ENCODE peak calls at places on chromosomes 6 and 20, in seven cellular contexts. M is endothelial cell of umbilical vein, A is sigmoid colon, Z is transverse colon, V is HCT116, U is suprapubic skin, G is stomach. S is an unnamed sample.

GRCh38 chr20:1437222-1437904 is 29.3 kb downstream of the NSFL1C start:
- DNase-seq in M (peak), A (peak), Z (peak), V (peak), U (peak), G (peak), S (peak)

GRCh38 chr6:7087491-7087979 is 20.2 kb upstream of the RREB1 start:
- DNase-seq in M (no peak), A (no peak), Z (peak), V (no peak), U (no peak), G (no peak), S (no peak)

GRCh38 chr20:46111028-46111835 is 6.9 kb upstream of the CD40 start:
- DNase-seq in M (no peak), A (peak), Z (peak), V (no peak), U (no peak), G (no peak), S (peak)

GRCh38 chr6:161802231-161802630 is 528.4 kb upstream of the AGPAT4 start:
- DNase-seq in M (no peak), A (no peak), Z (no peak), V (no peak), U (no peak), G (no peak), S (no peak)

GRCh38 chr6:109687271-109687721 is 3.7 kb downstream of the AK9 start:
- DNase-seq in M (peak), A (no peak), Z (no peak), V (no peak), U (no peak), G (no peak), S (peak)

GRCh38 chr20:17442588-17442987 is 88.6 kb downstream of the BFSP1 start:
- DNase-seq in M (no peak), A (no peak), Z (no peak), V (peak), U (no peak), G (no peak), S (no peak)

GRCh38 chr6:28522594-28523557 is 2.8 kb upstream of the GPX5 start:
- DNase-seq in M (no peak), A (no peak), Z (no peak), V (no peak), U (no peak), G (no peak), S (no peak)

GRCh38 chr6:154615483-154616025 is 105.1 kb upstream of the CNKSR3 start:
- DNase-seq in M (peak), A (peak), Z (peak), V (peak), U (no peak), G (peak), S (no peak)

GRCh38 chr20:18712877-18713276 is 100.7 kb upstream of the SCP2D1 start:
- DNase-seq in M (no peak), A (no peak), Z (no peak), V (no peak), U (no peak), G (no peak), S (no peak)

GRCh38 chr6:150456902-150457643 is 88.3 kb downstream of the IYD start:
- DNase-seq in M (no peak), A (no peak), Z (no peak), V (no peak), U (no peak), G (no peak), S (no peak)

GRCh38 chr6:37473364-37474095 is 26.2 kb downstream of the CCDC167 start:
- DNase-seq in M (peak), A (no peak), Z (no peak), V (no peak), U (no peak), G (peak), S (no peak)

GRCh38 chr6:43401730-43402129 is 25.6 kb upstream of the ABCC10 start:
- DNase-seq in M (no peak), A (no peak), Z (no peak), V (no peak), U (no peak), G (no peak), S (no peak)

GRCh38 chr6:85192186-85192585 is 257.7 kb upstream of the NT5E start:
- DNase-seq in M (peak), A (no peak), Z (no peak), V (no peak), U (no peak), G (no peak), S (no peak)

GRCh38 chr20:39756828-39757227 is 794.7 kb downstream of the DHX35 start:
- DNase-seq in M (no peak), A (no peak), Z (no peak), V (no peak), U (no peak), G (no peak), S (no peak)

GRCh38 chr6:49430866-49431265 is 32.2 kb downstream of the MMUT start:
- DNase-seq in M (peak), A (no peak), Z (no peak), V (no peak), U (no peak), G (no peak), S (no peak)

GRCh38 chr6:168061269-168062210 is 17.5 kb downstream of the FRMD1 start:
- DNase-seq in M (no peak), A (no peak), Z (peak), V (no peak), U (no peak), G (peak), S (no peak)

GRCh38 chr6:113464536-113464935 is 392.6 kb upstream of the MARCKS start:
- DNase-seq in M (no peak), A (no peak), Z (no peak), V (no peak), U (no peak), G (no peak), S (no peak)

GRCh38 chr6:56517155-56517745 is 125.4 kb downstream of the DST start:
- DNase-seq in M (no peak), A (no peak), Z (no peak), V (no peak), U (no peak), G (no peak), S (no peak)

GRCh38 chr6:106913676-106914280 is 60.8 kb downstream of the CD24 start:
- DNase-seq in M (no peak), A (no peak), Z (no peak), V (no peak), U (no peak), G (no peak), S (no peak)

GRCh38 chr6:71228461-71229041 is 60.1 kb upstream of the OGFRL1 start:
- DNase-seq in M (no peak), A (no peak), Z (no peak), V (no peak), U (no peak), G (no peak), S (no peak)

GRCh38 chr20:13165203-13165602 is 55.9 kb upstream of the ISM1 start:
- DNase-seq in M (no peak), A (no peak), Z (no peak), V (no peak), U (no peak), G (no peak), S (no peak)

GRCh38 chr6:45920819-45921511 is 94.7 kb downstream of the CLIC5 start:
- DNase-seq in M (no peak), A (no peak), Z (no peak), V (no peak), U (no peak), G (no peak), S (no peak)

GRCh38 chr6:8710668-8711431 is 275.5 kb upstream of the SLC35B3 start:
- DNase-seq in M (no peak), A (no peak), Z (no peak), V (no peak), U (no peak), G (no peak), S (no peak)

GRCh38 chr20:896626-897025 is 19.5 kb downstream of the ANGPT4 start:
- DNase-seq in M (no peak), A (no peak), Z (no peak), V (no peak), U (no peak), G (no peak), S (no peak)

GRCh38 chr6:38860041-38860440 is 144.9 kb downstream of the DNAH8 start:
- DNase-seq in M (no peak), A (no peak), Z (no peak), V (no peak), U (no peak), G (no peak), S (no peak)

GRCh38 chr20:11204926-11205768 is 531.3 kb upstream of the JAG1 start:
- DNase-seq in M (peak), A (peak), Z (peak), V (peak), U (no peak), G (peak), S (peak)

GRCh38 chr6:159982726-159983506 is 14.0 kb downstream of the IGF2R start:
- DNase-seq in M (peak), A (no peak), Z (no peak), V (no peak), U (no peak), G (no peak), S (peak)

GRCh38 chr20:31641391-31641790 is 3.7 kb downstream of the COX4I2 start:
- DNase-seq in M (no peak), A (no peak), Z (no peak), V (no peak), U (no peak), G (no peak), S (no peak)

GRCh38 chr6:155224031-155224451 is 39.8 kb upstream of the CLDN20 start:
- DNase-seq in M (peak), A (no peak), Z (no peak), V (peak), U (no peak), G (no peak), S (peak)

GRCh38 chr6:105991561-105992314 is 94.4 kb upstream of the PRDM1 start:
- DNase-seq in M (peak), A (peak), Z (peak), V (no peak), U (no peak), G (peak), S (no peak)

GRCh38 chr6:142537612-142538478 is 236.0 kb downstream of the ADGRG6 start:
- DNase-seq in M (peak), A (no peak), Z (no peak), V (peak), U (no peak), G (no peak), S (no peak)

GRCh38 chr6:15864033-15864707 is 201.3 kb upstream of the DTNBP1 start:
- DNase-seq in M (no peak), A (no peak), Z (no peak), V (no peak), U (no peak), G (no peak), S (no peak)

GRCh38 chr6:53986721-53987526 is 124.3 kb upstream of the MLIP start:
- DNase-seq in M (peak), A (no peak), Z (no peak), V (no peak), U (no peak), G (no peak), S (no peak)

GRCh38 chr6:90663873-90664272 is 77.0 kb upstream of the MAP3K7 start:
- DNase-seq in M (no peak), A (no peak), Z (no peak), V (peak), U (no peak), G (no peak), S (no peak)

GRCh38 chr20:1904160-1904559 is 9.0 kb downstream of the SIRPA start:
- DNase-seq in M (no peak), A (no peak), Z (no peak), V (no peak), U (no peak), G (no peak), S (no peak)

GRCh38 chr6:134031696-134032255 is 20.6 kb downstream of the SLC2A12 start:
- DNase-seq in M (no peak), A (no peak), Z (no peak), V (no peak), U (no peak), G (no peak), S (no peak)

GRCh38 chr6:1223312-1223603 is 88.6 kb upstream of the FOXQ1 start:
- DNase-seq in M (no peak), A (no peak), Z (no peak), V (no peak), U (no peak), G (no peak), S (no peak)

GRCh38 chr20:48722737-48723191 is 105.0 kb downstream of the PREX1 start:
- DNase-seq in M (peak), A (peak), Z (no peak), V (no peak), U (no peak), G (peak), S (no peak)

GRCh38 chr20:51385941-51386530 is 156.5 kb downstream of the NFATC2 start:
- DNase-seq in M (peak), A (peak), Z (peak), V (peak), U (no peak), G (no peak), S (peak)

GRCh38 chr6:79946773-79947190 is 571 bp downstream of the ELOVL4 start:
- DNase-seq in M (no peak), A (peak), Z (no peak), V (no peak), U (no peak), G (no peak), S (no peak)
- H3K4me3 ChIP-seq in M (peak), A (peak), Z (peak), V (no peak), U (peak), G (peak), S (peak)

DNA sequence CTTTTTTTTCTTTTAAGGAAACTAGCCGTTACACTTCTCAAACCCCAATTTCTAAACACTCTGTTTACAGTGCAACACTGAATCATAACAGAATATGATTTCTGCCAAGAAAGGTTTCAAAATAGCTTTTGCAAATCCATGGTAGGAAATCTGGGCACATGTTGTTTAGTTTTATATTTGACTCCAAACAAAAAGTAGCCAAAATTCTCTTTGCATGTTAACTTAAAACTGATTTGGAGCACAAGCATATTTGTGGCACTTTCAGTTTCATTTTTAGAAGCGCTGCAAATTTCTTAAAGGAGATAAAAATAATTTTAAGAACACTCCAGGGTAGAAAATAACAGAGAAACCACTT is 140.5 kb upstream of the CARMIL1 start:
- DNase-seq in M (peak), A (no peak), Z (no peak), V (no peak), U (no peak), G (no peak), S (no peak)
- TF ChIP-seq POLR2AphosphoS5 in M (no peak), A (no peak), Z (no peak), V (no peak), U (no peak), G (no peak), S (no peak)

DNA sequence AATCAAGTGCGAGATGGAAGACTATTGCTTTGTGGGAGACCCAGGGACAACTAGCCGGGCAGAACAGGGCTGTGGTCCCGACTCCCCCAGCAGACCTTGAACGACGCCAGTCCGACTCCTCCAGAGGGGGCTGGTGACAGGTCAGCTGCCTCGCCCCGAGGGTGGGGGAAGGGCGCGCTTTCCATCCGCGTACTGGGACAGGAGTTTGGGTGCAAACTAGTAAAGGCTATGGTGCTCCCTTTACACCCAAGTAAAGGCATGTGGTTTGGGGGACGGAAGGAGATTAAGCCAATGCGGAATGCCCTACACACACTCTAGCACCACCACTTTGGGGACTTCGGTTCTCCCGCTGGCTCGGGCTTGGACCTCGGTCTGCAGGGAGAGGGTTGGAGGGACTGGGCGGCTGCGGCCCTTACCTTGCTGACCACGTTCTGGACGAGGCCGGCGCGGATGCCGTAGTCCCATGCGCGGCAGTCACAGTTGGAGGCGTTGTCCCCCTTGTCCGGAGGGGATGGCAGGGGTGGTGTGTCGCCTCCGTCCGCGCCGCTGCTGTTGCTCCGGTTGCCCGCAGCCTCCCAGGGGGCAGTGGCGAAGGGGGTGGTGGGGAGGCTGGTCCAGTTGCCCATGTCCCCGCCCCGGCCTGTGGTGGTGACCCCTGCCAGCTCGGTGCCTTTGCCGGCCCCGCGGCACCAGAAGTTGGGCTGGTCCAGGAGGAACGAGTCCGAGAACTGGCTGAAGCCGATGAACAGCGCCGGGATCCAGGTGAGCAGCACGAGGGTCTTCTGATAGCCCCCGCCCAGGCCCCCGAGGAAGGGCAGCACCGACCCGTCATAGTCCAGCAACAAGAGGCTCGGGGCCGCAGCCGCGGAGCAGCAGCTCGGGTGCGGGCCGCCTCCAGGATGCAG is 1.1 kb downstream of the SLC22A23 start:
- DNase-seq in M (peak), A (peak), Z (peak), V (no peak), U (no peak), G (peak), S (no peak)
- H3K4me3 ChIP-seq in M (peak), A (peak), Z (peak), V (peak), U (peak), G (peak), S (peak)

GRCh38 chr6:112253842-112254816 is at the start of gene LAMA4:
- DNase-seq in M (peak), A (peak), Z (peak), V (no peak), U (no peak), G (peak), S (peak)

GRCh38 chr6:112253505-112253841 is 894 bp downstream of the LAMA4 start:
- DNase-seq in M (no peak), A (no peak), Z (peak), V (no peak), U (no peak), G (no peak), S (no peak)

GRCh38 chr6:112252571-112253504 is 1.5 kb downstream of the LAMA4 start:
- DNase-seq in M (peak), A (no peak), Z (no peak), V (no peak), U (no peak), G (no peak), S (no peak)

GRCh38 chr6:112249489-112249888 is 4.9 kb downstream of the LAMA4 start:
- DNase-seq in M (peak), A (no peak), Z (no peak), V (no peak), U (no peak), G (no peak), S (no peak)

DNA sequence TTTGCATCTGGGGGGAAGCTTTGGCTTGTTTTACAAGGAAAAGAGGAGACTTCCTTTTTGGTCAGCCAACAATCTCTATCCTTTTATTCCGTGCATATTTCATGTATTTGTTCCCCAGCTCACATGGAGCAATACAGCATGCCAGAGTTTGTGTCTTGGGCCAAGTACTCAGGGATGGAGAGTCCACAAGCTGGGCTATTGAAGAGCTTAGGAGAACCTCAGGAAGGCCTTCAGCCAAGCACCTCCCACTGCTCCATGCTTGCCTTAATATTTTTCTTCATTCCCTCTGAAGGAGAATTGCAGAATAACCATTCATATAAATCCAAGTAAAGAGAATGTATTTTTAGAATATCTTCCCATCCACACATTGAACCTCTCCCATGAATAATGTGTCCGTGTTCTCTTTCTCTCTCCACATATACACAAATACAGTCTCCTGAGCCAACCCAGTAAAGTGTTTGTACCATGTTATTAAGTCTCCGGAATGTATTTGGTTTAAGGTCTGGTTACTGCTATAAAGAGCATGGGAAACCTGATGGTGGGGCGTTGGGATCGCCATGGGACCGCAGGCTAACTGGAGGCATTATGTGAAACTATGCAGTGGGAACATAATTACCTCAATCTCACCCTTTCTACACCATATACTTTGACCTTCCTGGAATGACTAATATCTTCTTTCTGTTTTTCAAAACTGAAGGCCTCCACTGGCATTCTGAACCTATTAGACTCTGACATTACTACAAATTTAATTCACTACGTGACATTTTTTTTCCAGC is 3.0 kb downstream of the LAMA4 start:
- DNase-seq in M (peak), A (peak), Z (peak), V (no peak), U (no peak), G (no peak), S (no peak)
- TF ChIP-seq POLR2AphosphoS5 in M (peak), A (peak), Z (peak), V (no peak), U (peak), G (no peak), S (no peak)

GRCh38 chr20:20472690-20473274 is 104.9 kb downstream of the INSM1 start:
- DNase-seq in M (no peak), A (no peak), Z (no peak), V (no peak), U (no peak), G (no peak), S (no peak)

GRCh38 chr20:20476504-20476903 is 108.6 kb downstream of the INSM1 start:
- DNase-seq in M (no peak), A (no peak), Z (no peak), V (no peak), U (no peak), G (no peak), S (no peak)

GRCh38 chr20:20480689-20481088 is 112.8 kb downstream of the INSM1 start:
- DNase-seq in M (no peak), A (no peak), Z (no peak), V (peak), U (no peak), G (no peak), S (peak)

GRCh38 chr20:20480126-20480525 is 112.2 kb downstream of the INSM1 start:
- DNase-seq in M (no peak), A (no peak), Z (no peak), V (no peak), U (no peak), G (no peak), S (no peak)

GRCh38 chr20:20477444-20478041 is 109.6 kb downstream of the INSM1 start:
- DNase-seq in M (no peak), A (no peak), Z (no peak), V (no peak), U (no peak), G (no peak), S (no peak)
- H3K4me3 ChIP-seq in M (no peak), A (no peak), Z (no peak), V (no peak), U (no peak), G (no peak), S (no peak)

S was measured in HL-60.